ENCODE peak calls at places on chromosomes 11 and 22, in ten cellular contexts. W is H9, L is AG09309, R is Peyer's patch, Y is IMR-90, D is adrenal gland, C is A549, F is B cell, Q is foreskin fibroblast, S is GM10248. X is an unnamed sample.
A peak's percentile ranks its signal among the peaks of the same experiment; 100 is the strongest.

GRCh38 chr11:71080239-71081097 is 171.9 kb downstream of the SHANK2 start:
- DNase-seq in W (peak; percentile 80), L (peak; percentile 32), R (no peak), Y (peak; percentile 58), D (peak; percentile 65), C (peak; percentile 87), F (no peak), Q (peak; percentile 28), S (peak; percentile 63), X (no peak)

GRCh38 chr22:21866821-21867527 is 471 bp downstream of the MAPK1 start:
- DNase-seq in W (no peak), L (no peak), R (no peak), Y (no peak), D (peak; percentile 40), C (peak; percentile 5), F (no peak), Q (no peak), S (no peak), X (no peak)

GRCh38 chr22:23763579-23764331 is 965 bp downstream of the C22orf15 start:
- DNase-seq in W (peak; percentile 74), L (no peak), R (peak; percentile 73), Y (no peak), D (no peak), C (no peak), F (no peak), Q (no peak), S (peak; percentile 52), X (no peak)

GRCh38 chr11:39442177-39442576 is 2017.3 kb downstream of the LRRC4C start:
- DNase-seq in W (no peak), L (no peak), R (no peak), Y (no peak), D (no peak), C (no peak), F (no peak), Q (no peak), S (no peak), X (no peak)

GRCh38 chr22:20117656-20118571 is 888 bp upstream of the TRMT2A start:
- DNase-seq in W (no peak), L (no peak), R (peak; percentile 47), Y (peak; percentile 25), D (no peak), C (no peak), F (no peak), Q (no peak), S (peak; percentile 72), X (no peak)

GRCh38 chr11:77752518-77752917 is 68.0 kb downstream of the RSF1 start:
- DNase-seq in W (peak; percentile 31), L (no peak), R (no peak), Y (peak; percentile 32), D (peak; percentile 73), C (no peak), F (no peak), Q (no peak), S (no peak), X (no peak)

GRCh38 chr22:20803696-20804324 is 29.9 kb downstream of the SERPIND1 start:
- DNase-seq in W (peak; percentile 56), L (no peak), R (no peak), Y (peak; percentile 44), D (no peak), C (peak; percentile 39), F (no peak), Q (peak; percentile 26), S (peak; percentile 38), X (no peak)

GRCh38 chr11:101091781-101092180 is 37.8 kb downstream of the PGR start:
- DNase-seq in W (no peak), L (no peak), R (no peak), Y (no peak), D (no peak), C (no peak), F (no peak), Q (no peak), S (no peak), X (no peak)

GRCh38 chr11:116424615-116425261 is 348.0 kb downstream of the BUD13 start:
- DNase-seq in W (no peak), L (no peak), R (no peak), Y (no peak), D (no peak), C (no peak), F (no peak), Q (no peak), S (no peak), X (no peak)

GRCh38 chr11:18019650-18020049 is 6.8 kb upstream of the SERGEF start:
- DNase-seq in W (no peak), L (no peak), R (no peak), Y (no peak), D (no peak), C (no peak), F (no peak), Q (no peak), S (no peak), X (no peak)

GRCh38 chr11:113378013-113378412 is 9.6 kb upstream of the ANKK1 start:
- DNase-seq in W (no peak), L (no peak), R (no peak), Y (no peak), D (no peak), C (no peak), F (no peak), Q (no peak), S (no peak), X (no peak)

GRCh38 chr11:90434858-90435257 is 212.0 kb upstream of the CHORDC1 start:
- DNase-seq in W (no peak), L (no peak), R (no peak), Y (no peak), D (no peak), C (peak; percentile 30), F (no peak), Q (no peak), S (no peak), X (no peak)
- TF ChIP-seq CTCF in W (peak; percentile 43), L (no peak), R (peak; percentile 3), Y (no peak), D (no peak), C (no peak), F (no peak), Q (no peak), S (peak; percentile 22), X (peak; percentile 55)

DNA sequence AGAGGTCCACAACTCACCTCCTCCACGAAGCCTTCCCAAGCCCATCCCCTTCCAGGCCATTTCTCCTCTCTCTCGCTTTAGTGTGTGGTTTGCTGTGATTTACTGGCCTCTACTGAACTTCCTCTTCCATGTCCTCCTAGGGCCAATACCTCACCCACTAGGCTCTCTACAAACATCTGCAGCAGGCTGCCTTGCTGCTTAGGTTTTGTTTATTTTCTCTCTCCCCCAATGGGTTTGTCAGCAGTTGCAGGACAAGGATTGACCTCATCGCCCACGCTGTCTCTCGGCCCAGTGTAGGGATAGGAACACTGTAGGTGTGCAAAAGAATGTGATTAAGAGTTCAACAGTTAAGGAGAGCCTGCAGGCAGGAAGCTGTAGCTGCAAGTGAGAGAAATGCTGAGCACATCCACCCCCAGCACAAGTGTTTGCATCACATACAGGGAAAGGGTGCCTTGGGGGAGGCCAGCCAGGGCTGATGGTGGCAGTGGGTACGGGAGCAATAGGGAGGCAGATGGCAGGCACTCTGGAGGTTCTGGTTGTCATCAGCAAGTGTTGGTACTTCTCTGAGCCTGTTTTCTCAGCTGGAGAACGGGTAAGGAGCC is 1.4 kb downstream of the PC start:
- DNase-seq in W (peak; percentile 47), L (no peak), R (no peak), Y (peak; percentile 97), D (no peak), C (peak; percentile 71), F (no peak), Q (peak; percentile 82), S (no peak), X (no peak)
- TF ChIP-seq CTCF in W (peak; percentile 17), L (peak; percentile 17), R (no peak), Y (peak; percentile 35), D (peak; percentile 7), C (no peak), F (no peak), Q (peak; percentile 14), S (no peak), X (peak; percentile 42)

GRCh38 chr11:22775248-22775647 is 54.4 kb downstream of the SVIP start:
- DNase-seq in W (no peak), L (no peak), R (no peak), Y (no peak), D (no peak), C (no peak), F (no peak), Q (no peak), S (no peak), X (no peak)

GRCh38 chr11:22779850-22780249 is 49.8 kb downstream of the SVIP start:
- DNase-seq in W (no peak), L (no peak), R (no peak), Y (no peak), D (no peak), C (no peak), F (no peak), Q (no peak), S (no peak), X (no peak)

GRCh38 chr11:22780914-22781593 is 48.5 kb downstream of the SVIP start:
- DNase-seq in W (no peak), L (no peak), R (no peak), Y (no peak), D (no peak), C (no peak), F (no peak), Q (no peak), S (peak; percentile 28), X (no peak)

GRCh38 chr11:22774716-22775115 is 54.9 kb downstream of the SVIP start:
- DNase-seq in W (no peak), L (no peak), R (no peak), Y (no peak), D (no peak), C (no peak), F (no peak), Q (no peak), S (peak; percentile 39), X (no peak)

GRCh38 chr11:22778642-22779041 is 51.0 kb downstream of the SVIP start:
- DNase-seq in W (no peak), L (no peak), R (no peak), Y (no peak), D (no peak), C (peak; percentile 11), F (no peak), Q (no peak), S (no peak), X (no peak)
- TF ChIP-seq CTCF in W (peak; percentile 28), L (no peak), R (peak; percentile 12), Y (no peak), D (no peak), C (peak; percentile 14), F (no peak), Q (no peak), S (no peak), X (peak; percentile 32)

DNA sequence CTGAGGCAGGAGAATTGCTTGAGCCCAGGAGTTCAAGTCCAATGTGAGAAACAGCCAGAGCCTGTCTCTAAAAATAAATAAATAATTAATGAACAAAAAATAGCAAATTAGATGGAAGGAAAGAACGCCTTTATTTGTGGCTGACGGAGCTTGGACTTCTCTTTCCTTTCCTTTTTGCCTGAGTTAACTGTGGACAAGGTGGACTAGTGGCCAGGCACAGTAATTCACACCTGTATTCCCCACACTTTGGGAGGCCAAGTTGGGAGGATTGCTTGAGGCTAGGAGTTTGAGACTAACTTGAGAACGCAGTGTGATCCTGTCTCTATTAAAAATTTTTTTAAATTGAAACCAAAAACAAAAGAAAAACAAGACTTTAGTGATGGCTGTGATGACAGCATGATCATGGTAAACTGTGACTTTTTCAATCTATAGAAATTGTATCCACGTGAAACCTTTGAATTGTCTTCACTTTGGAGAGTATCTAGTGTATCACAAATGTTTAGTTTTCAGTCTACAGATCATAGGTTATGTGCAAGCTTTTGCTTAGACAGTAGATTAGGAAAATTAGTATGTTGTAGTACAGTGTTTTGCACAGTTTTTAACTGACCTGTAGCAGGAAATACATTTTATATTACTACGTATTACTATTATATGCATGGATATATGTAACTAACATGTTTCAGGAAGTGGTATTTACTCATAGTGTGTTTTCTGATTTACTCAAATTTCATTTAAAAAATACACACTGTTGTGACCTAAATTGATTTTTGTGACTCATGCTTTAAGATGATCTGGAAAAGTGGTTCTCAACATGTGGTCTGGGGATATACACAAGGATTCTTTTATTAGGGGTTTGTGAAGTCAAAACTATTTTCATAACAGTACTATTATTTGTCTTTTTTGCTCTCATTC is 42.1 kb downstream of the KDM2A start:
- DNase-seq in W (no peak), L (peak; percentile 5), R (no peak), Y (peak; percentile 74), D (no peak), C (no peak), F (no peak), Q (no peak), S (no peak), X (no peak)
- TF ChIP-seq CTCF in W (peak; percentile 37), L (no peak), R (peak; percentile 7), Y (no peak), D (no peak), C (no peak), F (no peak), Q (no peak), S (no peak), X (no peak)